ENCODE peak calls at places on chromosomes 1 and 21, in six cellular contexts. Z, M, R, J, F and H are unnamed samples.

GRCh38 chr1:52814465-52814864 is 28.1 kb upstream of the ZYG11A start:
- DNase-seq in R (no peak), Z (no peak), F (peak), M (peak), J (no peak), H (no peak)

GRCh38 chr1:246002725-246003441 is 504.2 kb downstream of the SMYD3 start:
- DNase-seq in J (peak), F (no peak), Z (peak), R (peak), M (peak), H (peak)

GRCh38 chr1:37861151-37861550 is 1.8 kb upstream of the MTF1 start:
- DNase-seq in M (no peak), R (no peak), F (no peak), Z (no peak), J (no peak), H (no peak)

GRCh38 chr1:66243548-66244130 is 290.3 kb upstream of the SGIP1 start:
- DNase-seq in F (no peak), R (no peak), M (no peak), J (peak), Z (no peak), H (no peak)

GRCh38 chr1:167763525-167764220 is 41.9 kb downstream of the MPZL1 start:
- DNase-seq in F (no peak), J (no peak), R (no peak), Z (no peak), M (peak), H (no peak)

GRCh38 chr1:194252189-194252588 is 1065.8 kb upstream of the B3GALT2 start:
- DNase-seq in F (no peak), R (no peak), M (peak), J (no peak), Z (no peak), H (no peak)

GRCh38 chr1:152111515-152111968 is 3.7 kb downstream of the TCHH start:
- DNase-seq in J (no peak), R (no peak), Z (no peak), F (no peak), M (peak), H (no peak)

GRCh38 chr1:38154089-38154470 is 107.5 kb upstream of the POU3F1 start:
- DNase-seq in M (no peak), F (no peak), Z (no peak), R (no peak), J (no peak), H (no peak)

GRCh38 chr1:112981461-112982233 is 25.7 kb upstream of the SLC16A1 start:
- DNase-seq in F (no peak), R (no peak), Z (no peak), M (no peak), J (no peak), H (no peak)

GRCh38 chr1:25182629-25183028 is 49.7 kb downstream of the SYF2 start:
- DNase-seq in F (no peak), R (no peak), J (no peak), Z (no peak), M (peak), H (no peak)

GRCh38 chr1:19560480-19560879 is 75.1 kb upstream of the CAPZB start:
- DNase-seq in M (no peak), R (no peak), F (no peak), J (no peak), Z (no peak), H (no peak)

GRCh38 chr1:7808253-7808844 is 24.3 kb downstream of the PER3 start:
- DNase-seq in M (peak), R (no peak), Z (no peak), J (peak), F (no peak), H (no peak)

GRCh38 chr1:8462298-8462946 is 144.5 kb downstream of the SLC45A1 start:
- DNase-seq in F (no peak), J (no peak), Z (no peak), M (no peak), R (no peak), H (no peak)

GRCh38 chr21:28142692-28143091 is 850.0 kb downstream of the LTN1 start:
- DNase-seq in F (peak), M (peak), J (no peak), R (no peak), Z (no peak), H (no peak)

GRCh38 chr1:150061632-150062101 is 5.9 kb upstream of the VPS45 start:
- DNase-seq in M (peak), J (no peak), F (no peak), Z (no peak), R (no peak), H (no peak)

GRCh38 chr1:8238141-8239038 is 79.5 kb upstream of the SLC45A1 start:
- DNase-seq in M (peak), R (no peak), F (no peak), Z (no peak), J (no peak), H (no peak)

GRCh38 chr1:18560692-18561091 is 70.0 kb upstream of the PAX7 start:
- DNase-seq in M (no peak), J (no peak), R (no peak), F (no peak), Z (no peak), H (no peak)

GRCh38 chr1:210143465-210144062 is 89.0 kb upstream of the SERTAD4 start:
- DNase-seq in F (no peak), R (peak), M (peak), J (peak), Z (peak), H (no peak)

GRCh38 chr1:85019989-85020388 is 23.1 kb upstream of the MCOLN2 start:
- DNase-seq in Z (no peak), M (no peak), J (no peak), R (no peak), F (no peak), H (no peak)

GRCh38 chr1:234709473-234710279 is 99.7 kb upstream of the IRF2BP2 start:
- DNase-seq in F (no peak), M (no peak), Z (no peak), R (no peak), J (no peak), H (peak)

GRCh38 chr1:248596615-248597014 is 885 bp downstream of the OR2T10 start:
- DNase-seq in J (no peak), R (no peak), M (no peak), Z (no peak), F (no peak), H (no peak)

GRCh38 chr1:57616906-57617305 is 193.0 kb upstream of the DAB1 start:
- DNase-seq in M (no peak), J (no peak), F (no peak), Z (no peak), R (no peak), H (no peak)

GRCh38 chr1:24899581-24900485 is 30.2 kb downstream of the RUNX3 start:
- DNase-seq in Z (no peak), M (no peak), J (no peak), R (no peak), F (no peak), H (no peak)

GRCh38 chr1:203629509-203630082 is 3.0 kb downstream of the ATP2B4 start:
- DNase-seq in M (no peak), R (peak), F (no peak), J (peak), Z (peak), H (no peak)

GRCh38 chr1:145979746-145980435 is 15.4 kb downstream of the POLR3GL start:
- DNase-seq in Z (no peak), J (no peak), R (peak), M (peak), F (no peak), H (no peak)

GRCh38 chr1:63010898-63011660 is 227.1 kb downstream of the ATG4C start:
- DNase-seq in M (no peak), F (peak), J (no peak), R (no peak), Z (no peak), H (no peak)

GRCh38 chr1:227885135-227885647 is 62.5 kb downstream of the WNT9A start:
- DNase-seq in R (peak), Z (no peak), M (no peak), J (no peak), F (no peak), H (no peak)

GRCh38 chr1:243488459-243489163 is 232.8 kb downstream of the SDCCAG8 start:
- DNase-seq in Z (no peak), R (no peak), F (no peak), M (no peak), J (no peak), H (no peak)

GRCh38 chr1:87629673-87630072 is 301.0 kb downstream of the LMO4 start:
- DNase-seq in F (no peak), Z (no peak), M (no peak), J (no peak), R (no peak), H (no peak)

GRCh38 chr1:156750191-156750931 is 1.1 kb downstream of the HDGF start:
- DNase-seq in F (no peak), Z (no peak), M (no peak), R (peak), J (no peak), H (no peak)

GRCh38 chr1:209747580-209748262 is 8.1 kb upstream of the TRAF3IP3 start:
- DNase-seq in F (peak), M (peak), Z (peak), R (peak), J (peak), H (peak)

GRCh38 chr1:214636436-214636835 is 33.4 kb downstream of the CENPF start:
- DNase-seq in R (no peak), M (no peak), F (no peak), J (no peak), Z (no peak), H (no peak)

GRCh38 chr1:39575191-39576015 is 1.2 kb downstream of the PABPC4 start:
- DNase-seq in M (peak), R (peak), J (peak), F (no peak), Z (no peak), H (no peak)

GRCh38 chr1:230728710-230729392 is 14.9 kb upstream of the AGT start:
- DNase-seq in Z (no peak), M (peak), F (no peak), J (no peak), R (no peak), H (no peak)

GRCh38 chr1:221557024-221557423 is 184.9 kb downstream of the DUSP10 start:
- DNase-seq in F (no peak), R (no peak), M (no peak), Z (no peak), J (no peak), H (no peak)

GRCh38 chr21:18493420-18493819 is 89.8 kb upstream of the TMPRSS15 start:
- DNase-seq in M (peak), R (no peak), F (peak), J (no peak), Z (no peak), H (no peak)

GRCh38 chr1:179807691-179808485 is 64.8 kb downstream of the FAM163A start:
- DNase-seq in Z (no peak), M (peak), J (no peak), F (no peak), R (no peak), H (no peak)

GRCh38 chr1:93608188-93609109 is 73.2 kb downstream of the BCAR3 start:
- DNase-seq in R (no peak), M (peak), J (no peak), Z (no peak), F (no peak), H (no peak)

GRCh38 chr1:9121891-9122409 is 7.0 kb downstream of the GPR157 start:
- DNase-seq in J (peak), F (no peak), R (peak), Z (no peak), M (no peak), H (no peak)

GRCh38 chr1:106200711-106201110 is 855.8 kb upstream of the PRMT6 start:
- DNase-seq in J (no peak), R (no peak), Z (no peak), F (no peak), M (no peak), H (no peak)
- TF ChIP-seq CTCF in J (no peak), R (no peak), Z (no peak), F (no peak), M (no peak), H (no peak)

GRCh38 chr1:5099018-5099417 is 444.6 kb downstream of the AJAP1 start:
- DNase-seq in F (no peak), Z (no peak), R (no peak), M (no peak), J (no peak), H (peak)

DNA sequence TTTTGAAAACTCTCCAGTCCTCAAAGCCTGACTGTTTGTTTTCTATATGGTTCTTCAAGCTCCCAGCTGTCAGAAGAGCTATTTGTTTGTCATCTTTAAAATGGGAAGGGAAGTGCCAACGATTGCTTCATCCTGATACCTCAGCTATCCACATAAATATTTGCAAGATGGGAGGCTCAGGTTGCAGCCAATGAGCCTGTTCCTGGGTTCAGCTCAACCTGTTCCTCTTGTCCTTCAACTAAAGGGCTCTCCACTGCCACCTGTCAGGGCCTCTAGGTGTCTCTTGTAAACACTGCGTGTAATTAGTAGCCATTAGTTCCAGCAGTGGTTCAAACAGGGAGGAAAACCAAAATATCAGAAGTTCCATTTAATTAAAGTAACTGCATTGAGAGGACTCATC is 445.1 kb downstream of the AJAP1 start:
- DNase-seq in M (no peak), J (no peak), F (no peak), Z (no peak), R (no peak), H (peak)
- TF ChIP-seq CTCF in M (no peak), J (no peak), F (no peak), Z (no peak), R (no peak), H (no peak)

GRCh38 chr21:42666023-42666747 is 12.8 kb downstream of the PDE9A start:
- DNase-seq in J (no peak), M (no peak), Z (no peak), F (no peak), R (peak), H (no peak)

GRCh38 chr21:42666918-42667317 is 13.5 kb downstream of the PDE9A start:
- DNase-seq in F (no peak), R (no peak), Z (no peak), M (no peak), J (no peak), H (no peak)

GRCh38 chr21:42669069-42669468 is 15.6 kb downstream of the PDE9A start:
- DNase-seq in J (no peak), Z (no peak), F (no peak), M (peak), R (no peak), H (no peak)

GRCh38 chr21:42668620-42669019 is 15.2 kb downstream of the PDE9A start:
- DNase-seq in F (no peak), R (no peak), J (no peak), Z (no peak), M (no peak), H (no peak)

GRCh38 chr21:42668193-42668592 is 14.8 kb downstream of the PDE9A start:
- DNase-seq in J (no peak), F (no peak), M (no peak), R (no peak), Z (no peak), H (no peak)
- TF ChIP-seq CTCF in J (no peak), F (no peak), M (no peak), R (no peak), Z (no peak), H (no peak)

GRCh38 chr1:6801199-6801598 is 15.9 kb downstream of the CAMTA1 start:
- DNase-seq in F (no peak), M (no peak), Z (no peak), R (no peak), J (no peak), H (no peak)

GRCh38 chr1:6801998-6802397 is 16.7 kb downstream of the CAMTA1 start:
- DNase-seq in Z (no peak), F (no peak), R (no peak), M (peak), J (no peak), H (no peak)

GRCh38 chr1:6802454-6802853 is 17.2 kb downstream of the CAMTA1 start:
- DNase-seq in M (no peak), R (no peak), F (no peak), Z (no peak), J (no peak), H (no peak)

GRCh38 chr1:6803357-6803756 is 18.1 kb downstream of the CAMTA1 start:
- DNase-seq in M (peak), J (no peak), R (no peak), Z (no peak), F (no peak), H (no peak)

GRCh38 chr1:6802893-6803292 is 17.6 kb downstream of the CAMTA1 start:
- DNase-seq in M (no peak), R (no peak), J (no peak), F (no peak), Z (no peak), H (no peak)
- TF ChIP-seq CTCF in M (no peak), R (no peak), J (no peak), F (no peak), Z (no peak), H (no peak)

GRCh38 chr1:46529031-46529630 is 22.3 kb downstream of the KNCN start:
- DNase-seq in F (no peak), M (no peak), R (no peak), J (no peak), Z (no peak), H (no peak)

GRCh38 chr1:46527474-46528296 is 23.8 kb downstream of the KNCN start:
- DNase-seq in Z (peak), J (peak), M (peak), F (no peak), R (peak), H (peak)

GRCh38 chr1:46530311-46530710 is 21.1 kb downstream of the KNCN start:
- DNase-seq in M (no peak), J (no peak), F (no peak), Z (no peak), R (no peak), H (no peak)

GRCh38 chr1:46526689-46527291 is 24.7 kb downstream of the KNCN start:
- DNase-seq in R (no peak), Z (no peak), J (no peak), M (no peak), F (no peak), H (no peak)

GRCh38 chr1:46528297-46528955 is 23.0 kb downstream of the KNCN start:
- DNase-seq in F (no peak), M (no peak), J (no peak), R (no peak), Z (no peak), H (no peak)
- TF ChIP-seq CTCF in F (peak), M (peak), J (no peak), R (no peak), Z (no peak), H (no peak)

GRCh38 chr1:109477821-109478220 is 5.9 kb upstream of the ATXN7L2 start:
- DNase-seq in Z (no peak), J (no peak), F (no peak), M (no peak), R (no peak), H (no peak)

GRCh38 chr1:109479901-109480300 is 3.8 kb upstream of the ATXN7L2 start:
- DNase-seq in R (no peak), F (no peak), J (no peak), M (no peak), Z (no peak), H (no peak)

GRCh38 chr1:109479311-109479710 is 4.4 kb upstream of the ATXN7L2 start:
- DNase-seq in M (no peak), R (no peak), F (no peak), J (no peak), Z (no peak), H (no peak)

GRCh38 chr1:109476825-109477224 is 6.9 kb upstream of the ATXN7L2 start:
- DNase-seq in J (no peak), M (no peak), Z (no peak), R (no peak), F (no peak), H (no peak)

GRCh38 chr1:109478806-109479205 is 4.9 kb upstream of the ATXN7L2 start:
- DNase-seq in M (no peak), J (no peak), R (peak), F (no peak), Z (no peak), H (no peak)
- TF ChIP-seq CTCF in M (no peak), J (no peak), R (no peak), F (no peak), Z (no peak), H (no peak)

GRCh38 chr1:89176971-89177370 is 1.2 kb upstream of the GBP7 start:
- DNase-seq in Z (no peak), J (no peak), M (no peak), F (no peak), R (no peak), H (no peak)
- TF ChIP-seq CTCF in Z (no peak), J (no peak), M (no peak), F (no peak), R (no peak), H (no peak)

GRCh38 chr21:38805282-38806152 is at the start of gene ETS2:
- DNase-seq in J (peak), Z (peak), F (no peak), R (peak), M (peak), H (peak)
- TF ChIP-seq CTCF in J (no peak), Z (no peak), F (no peak), R (peak), M (no peak), H (no peak)